ENCODE peak calls at places on chromosome 20, in six cellular contexts. Y is right atrium auricular region; R is heart left ventricle; V is GM12878; S is ascending aorta; W is CD8-positive, alpha-beta memory T cell. P is an unnamed sample.

GRCh38 chr20:32649697-32650471 is 23.9 kb downstream of the C20orf203 start:
- DNase-seq in Y (no peak), R (no peak), V (no peak), S (no peak), W (no peak), P (no peak)

GRCh38 chr20:58618694-58619540 is 32.2 kb upstream of the STX16 start:
- DNase-seq in Y (no peak), R (no peak), V (no peak), S (no peak), W (no peak), P (peak; percentile 64)

GRCh38 chr20:38764563-38765355 is 16.5 kb downstream of the ACTR5 start:
- DNase-seq in Y (no peak), R (no peak), V (no peak), S (peak; percentile 18), W (no peak), P (peak; percentile 90)

GRCh38 chr20:8693709-8694108 is 375.2 kb upstream of the PLCB4 start:
- DNase-seq in Y (no peak), R (no peak), V (no peak), S (no peak), W (no peak), P (peak; percentile 1)

GRCh38 chr20:48064929-48065328 is 279.6 kb upstream of the SULF2 start:
- DNase-seq in Y (no peak), R (no peak), V (no peak), S (no peak), W (no peak), P (peak; percentile 63)

GRCh38 chr20:51565741-51566140 is 23.2 kb upstream of the NFATC2 start:
- DNase-seq in Y (no peak), R (no peak), V (no peak), S (no peak), W (no peak), P (no peak)

GRCh38 chr20:38134427-38135281 is 30.4 kb downstream of the TGM2 start:
- DNase-seq in Y (no peak), R (peak; percentile 63), V (no peak), S (peak; percentile 3), W (no peak), P (peak; percentile 60)

GRCh38 chr20:37303637-37304036 is 14.2 kb downstream of the MANBAL start:
- DNase-seq in Y (no peak), R (no peak), V (no peak), S (no peak), W (no peak), P (no peak)

GRCh38 chr20:32227744-32228688 is 20.3 kb downstream of the POFUT1 start:
- DNase-seq in Y (no peak), R (peak; percentile 53), V (no peak), S (no peak), W (no peak), P (no peak)

GRCh38 chr20:14418441-14418840 is 81.0 kb upstream of the FLRT3 start:
- DNase-seq in Y (no peak), R (no peak), V (no peak), S (no peak), W (no peak), P (no peak)

GRCh38 chr20:5863040-5863811 is 87.1 kb downstream of the TRMT6 start:
- DNase-seq in Y (no peak), R (no peak), V (no peak), S (no peak), W (no peak), P (peak; percentile 71)

GRCh38 chr20:15637971-15638754 is 935.1 kb downstream of the KIF16B start:
- DNase-seq in Y (no peak), R (no peak), V (no peak), S (no peak), W (no peak), P (no peak)

GRCh38 chr20:31849306-31849930 is 4.0 kb upstream of the FOXS1 start:
- DNase-seq in Y (no peak), R (no peak), V (no peak), S (no peak), W (no peak), P (peak; percentile 22)

GRCh38 chr20:42549496-42549895 is 640.2 kb downstream of the PTPRT start:
- DNase-seq in Y (no peak), R (no peak), V (no peak), S (no peak), W (no peak), P (no peak)

GRCh38 chr20:47559141-47559540 is 57.5 kb downstream of the NCOA3 start:
- DNase-seq in Y (no peak), R (no peak), V (no peak), S (no peak), W (no peak), P (no peak)

GRCh38 chr20:58019027-58019849 is 209.2 kb downstream of the ANKRD60 start:
- DNase-seq in Y (peak; percentile 28), R (no peak), V (no peak), S (peak; percentile 28), W (no peak), P (peak; percentile 68)

GRCh38 chr20:47063407-47063806 is 168.8 kb downstream of the EYA2 start:
- DNase-seq in Y (no peak), R (peak; percentile 47), V (no peak), S (no peak), W (no peak), P (no peak)

GRCh38 chr20:7375905-7376304 is 564.4 kb downstream of the HAO1 start:
- DNase-seq in Y (no peak), R (no peak), V (no peak), S (no peak), W (no peak), P (no peak)

GRCh38 chr20:31927758-31928157 is 24.1 kb downstream of the PDRG1 start:
- DNase-seq in Y (no peak), R (no peak), V (no peak), S (no peak), W (no peak), P (no peak)

GRCh38 chr20:7159903-7160302 is 392.4 kb downstream of the BMP2 start:
- DNase-seq in Y (no peak), R (no peak), V (no peak), S (no peak), W (no peak), P (peak; percentile 74)

GRCh38 chr20:5887386-5887785 is 62.9 kb downstream of the TRMT6 start:
- DNase-seq in Y (no peak), R (no peak), V (no peak), S (no peak), W (no peak), P (no peak)

GRCh38 chr20:13200767-13201500 is 20.1 kb upstream of the ISM1 start:
- DNase-seq in Y (no peak), R (no peak), V (no peak), S (no peak), W (no peak), P (no peak)

GRCh38 chr20:25136643-25137559 is 55.0 kb upstream of the VSX1 start:
- DNase-seq in Y (peak; percentile 82), R (peak; percentile 87), V (no peak), S (peak; percentile 40), W (no peak), P (peak; percentile 77)

DNA sequence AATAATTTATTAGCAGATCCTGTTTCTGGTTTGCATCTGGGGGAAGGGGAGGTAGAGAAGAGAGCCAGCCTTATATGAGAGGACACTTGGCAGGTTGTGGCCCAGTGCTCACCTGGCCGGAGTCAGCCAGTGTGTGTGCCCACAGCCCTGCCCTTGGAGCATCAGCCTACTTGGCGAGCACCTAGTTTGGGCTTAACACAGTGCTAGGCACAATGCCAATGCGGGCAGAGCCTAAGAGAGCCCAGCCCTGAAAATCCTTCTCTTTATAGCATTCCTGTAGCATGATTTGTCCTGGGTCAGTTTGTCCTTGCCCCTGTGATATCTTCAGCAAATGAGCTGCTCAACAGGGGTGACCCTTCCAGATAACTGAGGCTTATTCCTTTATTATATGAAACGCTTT is 73.0 kb downstream of the SLX4IP start:
- DNase-seq in Y (no peak), R (peak; percentile 29), V (no peak), S (no peak), W (no peak), P (no peak)
- H3K4me1 ChIP-seq in Y (peaks cover 49% of the 10 kb centered on the region), R (peaks cover 32% of the 10 kb centered on the region), V (peaks cover 18% of the 10 kb centered on the region), S (peaks cover 20% of the 10 kb centered on the region), W (peaks cover 12% of the 10 kb centered on the region), P (peaks cover 53% of the 10 kb centered on the region)

DNA sequence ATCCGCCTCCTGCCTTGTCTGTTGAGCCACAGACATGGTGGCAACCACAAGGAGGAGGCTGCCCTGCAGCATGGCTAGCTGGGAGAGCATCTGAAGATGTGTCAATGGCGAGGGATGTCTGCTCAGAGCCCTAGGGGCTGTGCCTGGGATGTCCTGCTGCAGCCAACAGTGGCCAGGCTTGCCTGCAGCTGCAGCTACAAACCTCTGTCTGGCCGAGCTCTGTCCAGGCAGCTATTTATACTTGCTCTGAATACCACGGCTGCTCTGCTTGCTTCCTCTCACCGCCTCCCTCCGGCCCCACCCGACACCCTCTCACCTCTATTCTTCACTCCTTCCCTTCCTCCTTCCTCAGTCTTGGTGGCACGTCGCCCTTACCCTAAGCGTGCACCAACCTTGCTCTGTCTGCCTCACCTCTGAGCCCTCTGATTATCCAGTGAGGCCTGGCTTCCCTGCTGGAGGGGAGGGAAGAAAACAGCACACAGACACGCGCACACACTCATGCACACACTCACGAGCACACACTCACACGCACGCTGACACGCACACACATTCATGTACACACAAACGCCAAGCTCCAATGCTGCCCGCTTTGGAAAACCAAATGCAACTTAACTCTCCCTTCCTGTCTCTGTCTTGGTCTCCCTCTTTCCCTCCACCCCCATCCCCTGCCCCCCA is at the start of gene ANGPT4:
- DNase-seq in Y (no peak), R (peak; percentile 48), V (no peak), S (no peak), W (no peak), P (no peak)
- H3K27ac ChIP-seq in Y (no peak within 1 kb of the TSS), R (no peak within 1 kb of the TSS), V (no peak within 1 kb of the TSS), S (no peak within 1 kb of the TSS), W (no peak within 1 kb of the TSS), P (no peak within 1 kb of the TSS)

GRCh38 chr20:49685161-49685601 is 28.5 kb downstream of the B4GALT5 start:
- DNase-seq in Y (no peak), R (no peak), V (no peak), S (no peak), W (no peak), P (no peak)

GRCh38 chr20:49680475-49680874 is 33.2 kb downstream of the B4GALT5 start:
- DNase-seq in Y (no peak), R (no peak), V (no peak), S (no peak), W (no peak), P (no peak)

GRCh38 chr20:49682798-49683197 is 30.9 kb downstream of the B4GALT5 start:
- DNase-seq in Y (no peak), R (no peak), V (no peak), S (no peak), W (no peak), P (no peak)

GRCh38 chr20:49684335-49684997 is 29.2 kb downstream of the B4GALT5 start:
- DNase-seq in Y (no peak), R (no peak), V (no peak), S (no peak), W (no peak), P (no peak)

GRCh38 chr20:49682278-49682677 is 31.4 kb downstream of the B4GALT5 start:
- DNase-seq in Y (no peak), R (no peak), V (no peak), S (no peak), W (no peak), P (no peak)
- H3K4me1 ChIP-seq in Y (peaks cover 56% of the 10 kb centered on the region), R (peaks cover 49% of the 10 kb centered on the region), V (peaks cover 56% of the 10 kb centered on the region), S (peaks cover 18% of the 10 kb centered on the region), W (peaks cover 24% of the 10 kb centered on the region), P (peaks cover 26% of the 10 kb centered on the region)

GRCh38 chr20:36097751-36098151 is 56.8 kb upstream of the EPB41L1 start:
- DNase-seq in Y (no peak), R (no peak), V (no peak), S (no peak), W (no peak), P (no peak)
- H3K27ac ChIP-seq in Y (peak overlapping the region; percentile 36), R (no peak overlapping the region), V (peak overlapping the region; percentile 35), S (peak overlapping the region; percentile 40), W (no peak overlapping the region), P (no peak overlapping the region)

GRCh38 chr20:44772636-44773035 is 27.0 kb downstream of the KCNK15 start:
- DNase-seq in Y (no peak), R (no peak), V (no peak), S (no peak), W (no peak), P (peak; percentile 54)
- H3K4me1 ChIP-seq in Y (no peaks in the 10 kb centered on the region), R (no peaks in the 10 kb centered on the region), V (no peaks in the 10 kb centered on the region), S (no peaks in the 10 kb centered on the region), W (no peaks in the 10 kb centered on the region), P (peaks cover 10% of the 10 kb centered on the region)